ENCODE peak calls at places on chromosomes 2 and 18, in ten cellular contexts. I, E, X, M, S, B, O, F, Y and L are unnamed samples.

GRCh38 chr2:230069418-230069817 is 694 bp upstream of the SLC16A14 start:
- DNase-seq in F (no peak), B (no peak), X (no peak), I (no peak), Y (no peak), E (no peak), S (no peak), M (no peak), O (no peak), L (no peak)

GRCh38 chr2:163641986-163642385 is 93.8 kb downstream of the FIGN start:
- DNase-seq in B (peak; percentile 27), M (no peak), E (no peak), X (no peak), F (no peak), Y (no peak), I (no peak), O (no peak), S (no peak), L (no peak)

GRCh38 chr2:136384541-136385303 is 266.8 kb upstream of the CXCR4 start:
- DNase-seq in B (peak; percentile 36), E (peak; percentile 53), M (peak; percentile 32), Y (peak; percentile 22), F (no peak), I (peak; percentile 24), O (no peak), S (peak; percentile 27), X (peak; percentile 87), L (peak; percentile 68)

GRCh38 chr18:57959278-57959677 is 84.7 kb upstream of the NEDD4L start:
- DNase-seq in S (peak; percentile 72), B (peak; percentile 56), E (no peak), X (peak; percentile 73), I (no peak), F (peak; percentile 19), O (no peak), Y (no peak), M (no peak), L (peak; percentile 38)

GRCh38 chr18:46622999-46623398 is 34.0 kb downstream of the LOXHD1 start:
- DNase-seq in X (no peak), E (no peak), M (no peak), S (no peak), I (no peak), Y (peak; percentile 26), F (no peak), B (peak; percentile 13), O (no peak), L (peak; percentile 24)

GRCh38 chr2:196482119-196483065 is 157.1 kb upstream of the CCDC150 start:
- DNase-seq in S (no peak), F (no peak), Y (no peak), O (no peak), M (no peak), X (no peak), E (no peak), B (peak; percentile 81), I (no peak), L (no peak)

GRCh38 chr18:12637901-12638633 is 19.8 kb downstream of the SPIRE1 start:
- DNase-seq in B (peak; percentile 79), Y (no peak), I (no peak), S (no peak), X (no peak), F (no peak), O (no peak), E (no peak), M (no peak), L (no peak)

GRCh38 chr18:59050661-59051057 is 89.0 kb upstream of the SEC11C start:
- DNase-seq in B (no peak), O (no peak), I (no peak), X (no peak), E (no peak), S (no peak), F (no peak), M (no peak), Y (no peak), L (no peak)

GRCh38 chr2:146481629-146482028 is 1363.2 kb upstream of the ACVR2A start:
- DNase-seq in F (peak; percentile 28), X (no peak), O (no peak), S (no peak), I (no peak), B (peak; percentile 47), M (no peak), Y (no peak), E (no peak), L (no peak)

GRCh38 chr2:43041661-43042360 is 184.6 kb downstream of the ZFP36L2 start:
- DNase-seq in F (peak; percentile 89), S (peak; percentile 49), Y (peak; percentile 69), B (peak; percentile 99), E (no peak), I (no peak), X (no peak), O (no peak), M (no peak), L (no peak)

GRCh38 chr18:26532367-26533340 is 15.7 kb downstream of the KCTD1 start:
- DNase-seq in I (no peak), E (no peak), M (no peak), Y (no peak), B (peak; percentile 53), X (no peak), O (no peak), S (no peak), F (no peak), L (no peak)

GRCh38 chr18:77077401-77077800 is 55.2 kb downstream of the MBP start:
- DNase-seq in X (no peak), O (no peak), I (no peak), E (no peak), F (no peak), Y (no peak), S (no peak), M (no peak), B (no peak), L (no peak)

GRCh38 chr18:47411159-47411558 is 159.7 kb upstream of the SKOR2 start:
- DNase-seq in S (no peak), F (no peak), X (no peak), E (no peak), M (no peak), O (no peak), I (no peak), B (no peak), Y (no peak), L (no peak)

GRCh38 chr2:193695367-193695766 is 1500.6 kb upstream of the TMEFF2 start:
- DNase-seq in M (no peak), B (no peak), X (peak; percentile 67), Y (peak; percentile 0), S (peak; percentile 19), E (no peak), I (no peak), O (no peak), F (no peak), L (peak; percentile 27)

GRCh38 chr2:10283106-10284062 is 19.3 kb upstream of the HPCAL1 start:
- DNase-seq in F (peak; percentile 69), E (no peak), X (no peak), M (no peak), B (peak; percentile 98), I (no peak), S (peak; percentile 71), O (no peak), Y (peak; percentile 37), L (no peak)

GRCh38 chr2:205524656-205525055 is 157.6 kb upstream of the NRP2 start:
- DNase-seq in B (no peak), M (no peak), Y (no peak), I (no peak), X (no peak), S (peak; percentile 61), O (no peak), E (no peak), F (no peak), L (no peak)

GRCh38 chr2:42895134-42895795 is 102.9 kb upstream of the HAAO start:
- DNase-seq in Y (no peak), S (no peak), B (no peak), M (no peak), O (no peak), E (no peak), F (no peak), X (no peak), I (no peak), L (no peak)

GRCh38 chr2:47784349-47784851 is 1.5 kb downstream of the MSH6 start:
- DNase-seq in S (no peak), O (no peak), B (peak; percentile 48), I (no peak), E (no peak), X (no peak), Y (no peak), F (no peak), M (no peak), L (no peak)

GRCh38 chr2:2256011-2256410 is 75.1 kb downstream of the MYT1L start:
- DNase-seq in O (no peak), E (no peak), S (no peak), B (no peak), Y (no peak), M (no peak), I (no peak), X (no peak), F (no peak), L (no peak)

GRCh38 chr2:50722828-50723227 is 309.1 kb downstream of the NRXN1 start:
- DNase-seq in Y (no peak), F (no peak), M (no peak), B (no peak), E (no peak), O (no peak), X (no peak), S (no peak), I (no peak), L (no peak)

GRCh38 chr18:31549416-31549815 is 42.3 kb upstream of the TTR start:
- DNase-seq in Y (no peak), X (no peak), B (no peak), I (no peak), E (no peak), S (no peak), O (no peak), M (no peak), F (no peak), L (no peak)

GRCh38 chr2:112001942-112002341 is 53.1 kb upstream of the TMEM87B start:
- DNase-seq in O (no peak), M (no peak), B (no peak), F (no peak), Y (no peak), I (no peak), S (no peak), E (no peak), X (no peak), L (no peak)

GRCh38 chr2:236536727-236537398 is 32.8 kb upstream of the ACKR3 start:
- DNase-seq in O (no peak), X (no peak), I (no peak), E (peak; percentile 55), S (no peak), Y (peak; percentile 39), M (no peak), B (no peak), F (no peak), L (no peak)

GRCh38 chr2:160492401-160493226 is 993 bp downstream of the RBMS1 start:
- DNase-seq in M (no peak), O (peak; percentile 82), X (peak; percentile 59), Y (peak; percentile 19), E (peak; percentile 56), S (peak; percentile 87), B (peak; percentile 83), F (no peak), I (peak; percentile 42), L (peak; percentile 57)

GRCh38 chr18:58051765-58052460 is 7.9 kb downstream of the NEDD4L start:
- DNase-seq in I (no peak), M (no peak), E (no peak), X (no peak), Y (no peak), S (no peak), F (no peak), B (peak; percentile 20), O (no peak), L (peak; percentile 38)

GRCh38 chr2:25714740-25715139 is 41.4 kb upstream of the DTNB start:
- DNase-seq in B (peak; percentile 44), S (no peak), M (no peak), Y (no peak), O (no peak), E (no peak), I (no peak), X (no peak), F (no peak), L (no peak)